ENCODE peak calls at places on chromosomes 2 and 18, in seven cellular contexts. G, Z, W, H, C, F and U are unnamed samples.

GRCh38 chr2:202377308-202377736 is 1.2 kb downstream of the BMPR2 start:
- DNase-seq in Z (no peak), G (peak; percentile 32), H (no peak), C (peak; percentile 55), W (peak; percentile 30), F (peak; percentile 78), U (peak; percentile 41)

GRCh38 chr2:196259507-196260481 is 88.4 kb upstream of the STK17B start:
- DNase-seq in C (peak; percentile 96), Z (no peak), W (peak; percentile 94), G (no peak), F (no peak), H (peak; percentile 69), U (no peak)

GRCh38 chr2:96180002-96180401 is 28.6 kb downstream of the STARD7 start:
- DNase-seq in G (no peak), W (no peak), Z (no peak), H (no peak), F (no peak), C (no peak), U (no peak)

GRCh38 chr2:212540356-212540755 is 1.8 kb upstream of the ERBB4 start:
- DNase-seq in G (no peak), C (no peak), Z (no peak), W (no peak), F (no peak), H (peak; percentile 41), U (no peak)

GRCh38 chr18:36871801-36872200 is 42.9 kb downstream of the KIAA1328 start:
- DNase-seq in G (no peak), H (peak; percentile 53), F (peak; percentile 26), Z (no peak), C (no peak), W (no peak), U (no peak)

GRCh38 chr2:5915926-5916325 is 223.7 kb downstream of the SOX11 start:
- DNase-seq in G (no peak), Z (no peak), H (peak; percentile 87), F (peak; percentile 41), C (peak; percentile 57), W (peak; percentile 54), U (peak; percentile 69)

GRCh38 chr2:42225573-42225972 is 56.4 kb downstream of the EML4 start:
- DNase-seq in F (no peak), C (no peak), Z (no peak), G (no peak), W (no peak), H (no peak), U (no peak)

GRCh38 chr2:43495727-43496126 is 100.1 kb downstream of the THADA start:
- DNase-seq in H (no peak), F (peak; percentile 42), G (no peak), W (peak; percentile 54), C (no peak), Z (no peak), U (no peak)

GRCh38 chr2:28408764-28409599 is 16.3 kb downstream of the FOSL2 start:
- DNase-seq in C (peak; percentile 93), H (no peak), Z (no peak), G (no peak), F (peak; percentile 97), W (peak; percentile 44), U (no peak)

GRCh38 chr2:3672861-3673670 is 15.1 kb downstream of the ALLC start:
- DNase-seq in F (no peak), Z (no peak), H (no peak), C (no peak), W (no peak), G (no peak), U (no peak)

GRCh38 chr2:173184031-173185004 is 108.7 kb downstream of the MAP3K20 start:
- DNase-seq in F (no peak), G (no peak), H (peak; percentile 90), Z (no peak), W (peak; percentile 100), C (peak; percentile 99), U (peak; percentile 59)

GRCh38 chr2:185567940-185568339 is 170.7 kb upstream of the FSIP2 start:
- DNase-seq in C (no peak), G (no peak), W (no peak), H (peak; percentile 72), F (no peak), Z (no peak), U (peak; percentile 70)

GRCh38 chr2:63990072-63990471 is 29.2 kb downstream of the VPS54 start:
- DNase-seq in W (no peak), C (no peak), H (no peak), F (no peak), Z (no peak), G (no peak), U (no peak)

GRCh38 chr2:207805566-207806226 is 36.0 kb upstream of the FZD5 start:
- DNase-seq in G (no peak), H (peak; percentile 24), Z (no peak), C (no peak), W (no peak), F (peak; percentile 65), U (no peak)

GRCh38 chr18:6759579-6759978 is 30.1 kb downstream of the ARHGAP28 start:
- DNase-seq in F (no peak), C (no peak), W (no peak), Z (no peak), G (no peak), H (no peak), U (no peak)
- H2AK5ac ChIP-seq in F (no peak overlapping the region), C (no peak overlapping the region), W (no peak overlapping the region), Z (no peak overlapping the region), G (no peak overlapping the region), H (no peak overlapping the region), U (no peak overlapping the region)

GRCh38 chr2:169260846-169261245 is 101.5 kb downstream of the LRP2 start:
- DNase-seq in F (no peak), W (no peak), C (no peak), Z (no peak), G (no peak), H (peak; percentile 77), U (no peak)
- H2AK5ac ChIP-seq in F (no peak overlapping the region), W (no peak overlapping the region), C (no peak overlapping the region), Z (no peak overlapping the region), G (no peak overlapping the region), H (no peak overlapping the region), U (no peak overlapping the region)

DNA sequence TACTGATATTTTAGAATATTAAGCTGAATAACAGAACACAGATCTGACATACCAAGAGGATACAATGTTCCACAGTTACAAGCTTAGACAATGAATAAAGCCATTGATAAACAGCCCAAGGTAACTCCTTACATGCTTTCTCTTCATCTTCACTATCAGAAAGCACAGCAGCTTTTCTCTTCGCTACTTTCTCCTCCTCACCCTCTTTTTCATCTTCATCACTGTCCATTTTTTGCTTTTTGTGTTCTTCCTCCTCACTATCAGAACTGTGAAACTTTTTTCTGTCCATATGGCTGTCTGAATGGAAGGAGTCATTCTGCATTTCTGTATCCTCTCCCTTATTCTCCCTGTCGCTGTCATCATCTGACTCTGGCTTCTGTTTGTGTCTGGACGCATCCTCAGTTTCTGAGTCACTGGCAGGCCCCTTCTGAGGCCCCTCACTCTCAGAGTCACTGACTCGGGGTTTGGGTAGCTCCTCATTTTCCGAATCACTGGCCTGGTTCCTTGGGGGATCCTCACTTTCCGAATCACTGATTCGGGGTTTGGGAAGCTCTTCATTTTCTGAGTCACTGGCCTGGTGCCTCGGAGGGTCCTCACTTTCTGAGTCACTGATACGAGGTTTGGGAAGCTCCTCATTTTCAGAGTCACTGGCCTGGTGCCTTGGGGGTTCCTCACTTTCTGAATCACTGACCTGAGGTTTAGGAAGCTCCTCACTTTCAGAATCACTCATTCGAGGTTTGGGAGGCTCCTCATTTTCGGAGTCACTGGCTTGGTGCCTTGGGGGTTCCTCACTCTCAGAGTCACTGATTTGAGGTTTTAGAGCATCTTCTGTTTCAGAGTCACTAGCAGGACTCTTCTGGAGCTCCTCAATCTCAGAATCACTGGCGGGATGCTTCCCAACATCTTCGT is 21.5 kb downstream of the IWS1 start:
- DNase-seq in W (peak; percentile 59), Z (no peak), C (peak; percentile 72), H (no peak), F (peak; percentile 10), G (no peak), U (no peak)
- H2AK5ac ChIP-seq in W (peak overlapping the region; percentile 67), Z (no peak overlapping the region), C (no peak overlapping the region), H (no peak overlapping the region), F (no peak overlapping the region), G (no peak overlapping the region), U (no peak overlapping the region)

GRCh38 chr2:84894131-84894586 is 11.3 kb upstream of the TMSB10 start:
- DNase-seq in Z (no peak), F (peak; percentile 97), G (no peak), H (peak; percentile 65), C (no peak), W (no peak), U (peak; percentile 73)
- H2AK5ac ChIP-seq in Z (no peak overlapping the region), F (peak overlapping the region; percentile 60), G (no peak overlapping the region), H (no peak overlapping the region), C (peak overlapping the region; percentile 98), W (peak overlapping the region; percentile 53), U (no peak overlapping the region)

GRCh38 chr2:129793326-129793955 is 186.0 kb upstream of the RAB6C start:
- DNase-seq in F (no peak), W (no peak), H (no peak), G (no peak), C (no peak), Z (no peak), U (no peak)

GRCh38 chr2:129796801-129797488 is 182.5 kb upstream of the RAB6C start:
- DNase-seq in F (no peak), Z (no peak), W (no peak), C (no peak), H (no peak), G (no peak), U (no peak)

GRCh38 chr2:129794116-129794515 is 185.3 kb upstream of the RAB6C start:
- DNase-seq in G (no peak), W (no peak), C (no peak), F (no peak), Z (no peak), H (no peak), U (no peak)

GRCh38 chr2:129796216-129796615 is 183.2 kb upstream of the RAB6C start:
- DNase-seq in W (no peak), Z (no peak), F (no peak), C (no peak), H (no peak), G (no peak), U (no peak)

GRCh38 chr2:129794517-129794916 is 184.9 kb upstream of the RAB6C start:
- DNase-seq in F (no peak), Z (no peak), H (no peak), W (no peak), G (no peak), C (no peak), U (no peak)
- H2AK5ac ChIP-seq in F (no peak overlapping the region), Z (no peak overlapping the region), H (no peak overlapping the region), W (no peak overlapping the region), G (no peak overlapping the region), C (no peak overlapping the region), U (no peak overlapping the region)